ENCODE peak calls at places on chromosome 11, in six cellular contexts. I is A549, K is transverse colon, V is nephron progenitor cell, L is neural progenitor cell, M is pancreas. T is an unnamed sample.

GRCh38 chr11:27218498-27219038 is 144.4 kb downstream of the CCDC34 start:
- DNase-seq in K (no peak), V (no peak), M (no peak), I (peak; percentile 60), L (no peak), T (no peak)

GRCh38 chr11:15800121-15800800 is 556.1 kb downstream of the SOX6 start:
- DNase-seq in M (no peak), V (no peak), K (peak; percentile 21), L (no peak), I (no peak), T (no peak)

GRCh38 chr11:14443642-14444041 is 56.0 kb downstream of the COPB1 start:
- DNase-seq in I (peak; percentile 54), M (no peak), K (peak; percentile 27), L (no peak), V (no peak), T (no peak)

GRCh38 chr11:45025716-45026492 is 75.2 kb upstream of the TP53I11 start:
- DNase-seq in M (no peak), V (no peak), K (peak; percentile 27), I (no peak), L (no peak), T (peak; percentile 73)

GRCh38 chr11:102940714-102941588 is 14.6 kb downstream of the MMP13 start:
- DNase-seq in I (peak; percentile 59), K (peak; percentile 45), M (no peak), V (peak; percentile 46), L (peak; percentile 88), T (peak; percentile 44)

GRCh38 chr11:124405611-124406010 is 6.8 kb upstream of the OR8B3 start:
- DNase-seq in I (no peak), V (no peak), K (no peak), M (no peak), L (no peak), T (no peak)

GRCh38 chr11:134486704-134487103 is 74.7 kb upstream of the B3GAT1 start:
- DNase-seq in K (no peak), V (no peak), L (no peak), M (no peak), I (no peak), T (no peak)

GRCh38 chr11:103480421-103480820 is 371.2 kb downstream of the DYNC2H1 start:
- DNase-seq in L (no peak), I (no peak), M (no peak), K (no peak), V (no peak), T (no peak)

GRCh38 chr11:61917043-61917356 is 366 bp downstream of the RAB3IL1 start:
- DNase-seq in I (no peak), V (no peak), M (no peak), L (no peak), K (no peak), T (no peak)

GRCh38 chr11:78208257-78209165 is 19.8 kb downstream of the USP35 start:
- DNase-seq in M (peak; percentile 31), I (no peak), K (no peak), L (no peak), V (no peak), T (no peak)

GRCh38 chr11:110366234-110366633 is 63.5 kb upstream of the FDX1 start:
- DNase-seq in K (no peak), V (no peak), M (peak; percentile 68), I (peak; percentile 46), L (no peak), T (no peak)

GRCh38 chr11:12461516-12461915 is 84.1 kb downstream of the PARVA start:
- DNase-seq in K (no peak), M (no peak), I (no peak), L (no peak), V (no peak), T (no peak)

GRCh38 chr11:17852246-17852645 is 117.7 kb downstream of the KCNC1 start:
- DNase-seq in L (no peak), I (no peak), V (no peak), K (no peak), M (no peak), T (no peak)

GRCh38 chr11:704799-705645 is 1.0 kb upstream of the EPS8L2 start:
- DNase-seq in L (no peak), V (no peak), I (peak; percentile 79), K (peak; percentile 87), M (peak; percentile 97), T (no peak)

GRCh38 chr11:94880216-94880615 is 93.1 kb downstream of the CWC15 start:
- DNase-seq in K (no peak), I (peak; percentile 74), M (no peak), L (no peak), V (no peak), T (no peak)

GRCh38 chr11:1425439-1425838 is 35.7 kb downstream of the BRSK2 start:
- DNase-seq in I (no peak), V (no peak), L (no peak), K (no peak), M (no peak), T (no peak)

GRCh38 chr11:104106136-104106754 is 57.7 kb downstream of the PDGFD start:
- DNase-seq in L (no peak), I (no peak), K (no peak), M (no peak), V (no peak), T (no peak)

GRCh38 chr11:61498767-61499341 is 9.7 kb upstream of the LRRC10B start:
- DNase-seq in M (peak; percentile 23), K (no peak), L (no peak), I (no peak), V (no peak), T (no peak)

GRCh38 chr11:109123811-109124787 is 297.9 kb upstream of the C11orf87 start:
- DNase-seq in M (peak; percentile 34), L (no peak), I (no peak), V (peak; percentile 25), K (no peak), T (no peak)

GRCh38 chr11:134074346-134074745 is 5.5 kb downstream of the JAM3 start:
- DNase-seq in M (no peak), V (no peak), L (no peak), I (no peak), K (no peak), T (no peak)

GRCh38 chr11:130002352-130002845 is at the start of gene PRDM10:
- DNase-seq in K (peak; percentile 93), V (peak; percentile 87), I (peak; percentile 91), L (peak; percentile 94), M (peak; percentile 95), T (peak; percentile 87)

GRCh38 chr11:44638032-44638431 is 72.6 kb downstream of the CD82 start:
- DNase-seq in I (no peak), M (peak; percentile 4), L (no peak), K (peak; percentile 56), V (no peak), T (no peak)

GRCh38 chr11:2777396-2777795 is 77.6 kb upstream of the KCNQ1OT1 start:
- DNase-seq in V (no peak), L (no peak), K (no peak), I (no peak), M (peak; percentile 47), T (peak; percentile 1)

GRCh38 chr11:44568706-44569473 is 3.4 kb downstream of the CD82 start:
- DNase-seq in L (no peak), M (no peak), I (peak; percentile 43), V (no peak), K (peak; percentile 77), T (peak; percentile 61)

GRCh38 chr11:44611088-44611487 is 45.6 kb downstream of the CD82 start:
- DNase-seq in M (no peak), L (no peak), I (no peak), V (no peak), K (no peak), T (no peak)

GRCh38 chr11:130873766-130874165 is 42.5 kb downstream of the SNX19 start:
- DNase-seq in M (no peak), K (no peak), L (no peak), V (no peak), I (no peak), T (no peak)

GRCh38 chr11:134071766-134072403 is 3.0 kb downstream of the JAM3 start:
- DNase-seq in L (no peak), M (no peak), V (no peak), K (no peak), I (no peak), T (no peak)

GRCh38 chr11:125935056-125935455 is 10.8 kb upstream of the VSIG10L2 start:
- DNase-seq in M (no peak), I (no peak), K (no peak), V (no peak), L (no peak), T (no peak)
- TF ChIP-seq CTCF in M (no peak), I (no peak), K (no peak), V (no peak), L (no peak), T (no peak)

GRCh38 chr11:65391007-65391406 is 4.6 kb downstream of the FRMD8 start:
- DNase-seq in M (peak; percentile 54), K (no peak), I (peak; percentile 54), L (peak; percentile 42), V (no peak), T (peak; percentile 48)
- TF ChIP-seq CTCF in M (no peak), K (no peak), I (no peak), L (peak; percentile 3), V (no peak), T (no peak)

DNA sequence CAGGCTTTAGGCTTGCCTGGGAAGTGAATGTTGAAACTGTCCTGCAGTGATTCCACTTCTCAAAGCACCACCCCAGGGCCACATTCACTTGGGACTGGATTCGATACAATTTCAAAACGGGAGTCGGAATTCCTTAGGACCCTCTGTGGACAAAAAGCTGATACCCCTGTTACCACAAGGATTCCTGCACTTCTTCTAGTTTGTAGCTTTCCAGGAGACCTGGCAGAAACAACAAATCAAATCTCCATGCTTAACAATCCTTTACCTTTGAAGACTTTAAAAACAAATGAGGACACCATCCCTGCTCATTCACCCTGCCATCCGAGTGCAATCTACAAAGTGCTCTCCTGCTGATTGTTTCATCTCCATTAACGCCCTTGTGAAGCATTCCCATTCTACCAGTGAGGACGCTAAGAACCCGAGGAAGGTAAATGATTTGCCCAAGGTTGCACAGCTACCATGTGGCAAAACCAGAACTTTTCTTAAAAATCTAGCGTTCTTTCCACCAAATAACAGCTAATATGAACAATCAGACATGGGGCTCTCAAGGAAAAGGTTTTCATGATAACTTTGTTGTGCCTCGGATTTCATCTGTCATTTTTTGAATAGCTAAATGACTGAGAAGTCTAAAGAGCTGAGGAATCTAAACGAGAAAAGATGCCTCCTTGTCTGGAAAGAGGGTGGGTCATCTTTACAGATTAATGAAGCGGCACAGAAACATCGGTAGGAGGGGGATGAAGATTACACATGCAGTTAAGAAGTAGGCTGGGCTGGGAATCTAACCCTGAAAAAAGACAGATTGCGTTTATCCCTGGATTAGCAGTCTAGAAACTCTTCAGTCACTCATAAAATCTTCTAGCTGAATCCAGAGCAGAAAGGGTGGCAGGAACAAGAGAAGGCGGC is 722 bp upstream of the MPZL2 start:
- DNase-seq in K (no peak), V (no peak), I (no peak), L (peak; percentile 9), M (no peak), T (no peak)
- TF ChIP-seq CTCF in K (no peak), V (no peak), I (no peak), L (no peak), M (no peak), T (no peak)

DNA sequence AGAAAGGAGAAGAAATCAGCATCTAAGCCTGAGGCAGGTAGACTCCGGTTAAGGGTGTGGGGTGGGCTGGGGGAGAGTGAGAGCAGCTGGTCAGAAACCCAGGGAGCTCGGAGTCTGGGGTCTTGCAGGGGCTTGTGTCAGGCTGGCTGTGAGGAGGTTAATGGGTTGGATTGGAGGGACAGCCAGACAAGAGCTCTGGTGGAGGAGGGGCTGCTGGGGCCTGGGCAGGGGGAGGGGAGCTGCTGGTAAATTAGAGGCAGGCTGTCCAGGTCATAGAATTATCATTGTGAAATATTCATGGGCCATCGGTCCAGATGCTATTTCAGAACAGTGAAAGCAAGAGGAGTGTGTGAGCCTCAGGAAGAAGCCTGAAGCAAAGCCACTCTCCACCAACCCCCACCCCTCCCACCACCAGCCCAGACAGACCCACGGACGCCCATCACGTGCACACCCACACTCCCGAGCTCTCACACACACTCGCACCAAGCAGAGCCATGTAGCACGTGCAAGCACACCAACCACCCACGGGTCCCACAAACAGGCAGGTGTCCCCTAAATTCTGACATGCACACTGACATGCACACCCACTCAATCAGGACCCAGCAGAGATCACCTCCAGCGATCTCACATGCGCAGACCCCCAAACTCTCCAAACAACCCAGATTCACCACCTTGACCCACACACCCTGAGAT is 18.8 kb downstream of the RTN4RL2 start:
- DNase-seq in M (peak; percentile 29), K (no peak), I (no peak), V (no peak), L (no peak), T (no peak)
- TF ChIP-seq CTCF in M (no peak), K (no peak), I (no peak), V (no peak), L (no peak), T (no peak)

T was measured in endothelial cell.